ENCODE peak calls at places on chromosomes 13 and 19, in six cellular contexts. C, J, V, U, B and X are unnamed samples.

GRCh38 chr19:920051-920857 is 3.1 kb downstream of the KISS1R start:
- DNase-seq in J (peak), V (no peak), C (no peak), U (no peak), B (no peak), X (peak)

GRCh38 chr19:16737909-16738308 is 18.3 kb downstream of the NWD1 start:
- DNase-seq in C (no peak), U (no peak), J (no peak), V (no peak), B (no peak), X (no peak)

GRCh38 chr19:7083076-7083956 is 13.8 kb downstream of the ZNF557 start:
- DNase-seq in J (no peak), C (no peak), V (no peak), B (no peak), U (no peak), X (no peak)

GRCh38 chr13:46866150-46866549 is 30.7 kb downstream of the HTR2A start:
- DNase-seq in B (no peak), J (peak), C (no peak), V (peak), U (peak), X (no peak)

GRCh38 chr13:25171170-25171516 is 945 bp downstream of the AMER2 start:
- DNase-seq in B (no peak), U (no peak), C (no peak), V (no peak), J (no peak), X (no peak)

GRCh38 chr19:48171584-48172170 is 1.2 kb downstream of the ZSWIM9 start:
- DNase-seq in B (no peak), V (no peak), J (no peak), C (no peak), U (no peak), X (no peak)

GRCh38 chr13:45751882-45752281 is 49.8 kb downstream of the CBY2 start:
- DNase-seq in B (no peak), U (no peak), V (no peak), J (no peak), C (no peak), X (no peak)

GRCh38 chr13:49669735-49670309 is 21.5 kb downstream of the EBPL start:
- DNase-seq in V (no peak), B (no peak), U (peak), C (no peak), J (peak), X (peak)

GRCh38 chr13:42305503-42305902 is 33.6 kb downstream of the AKAP11 start:
- DNase-seq in B (no peak), V (no peak), U (no peak), C (no peak), J (no peak), X (no peak)

GRCh38 chr19:30070198-30070969 is 128.3 kb downstream of the URI1 start:
- DNase-seq in U (no peak), V (no peak), J (no peak), B (peak), C (no peak), X (no peak)

GRCh38 chr19:48991823-48992570 is 1.1 kb downstream of the GYS1 start:
- DNase-seq in V (peak), U (no peak), J (no peak), C (no peak), B (no peak), X (peak)

GRCh38 chr19:38425810-38426466 is at the start of gene RASGRP4:
- DNase-seq in C (no peak), B (no peak), U (no peak), J (peak), V (peak), X (peak)

GRCh38 chr13:99303863-99304521 is 3.2 kb downstream of the GPR183 start:
- DNase-seq in C (no peak), V (no peak), U (no peak), J (no peak), B (no peak), X (no peak)

GRCh38 chr19:48918801-48919247 is 14.7 kb upstream of the DHDH start:
- DNase-seq in V (no peak), C (no peak), J (peak), U (peak), B (no peak), X (no peak)

GRCh38 chr13:41428155-41428554 is 29.2 kb upstream of the RGCC start:
- DNase-seq in J (peak), C (peak), V (peak), U (no peak), B (no peak), X (no peak)

GRCh38 chr13:71169125-71169524 is 697.9 kb downstream of the DACH1 start:
- DNase-seq in V (no peak), U (no peak), B (no peak), J (no peak), C (no peak), X (no peak)

GRCh38 chr13:108121406-108121805 is 93.9 kb downstream of the LIG4 start:
- DNase-seq in V (no peak), B (no peak), U (no peak), J (no peak), C (no peak), X (no peak)

GRCh38 chr13:36918246-36919060 is 1.6 kb downstream of the SMAD9 start:
- DNase-seq in J (no peak), V (no peak), B (no peak), C (no peak), U (no peak), X (no peak)

GRCh38 chr19:57903298-57904174 is 12.9 kb downstream of the ZNF417 start:
- DNase-seq in J (no peak), C (no peak), U (no peak), V (no peak), B (no peak), X (no peak)

GRCh38 chr13:61286148-61286745 is 129.4 kb downstream of the PCDH20 start:
- DNase-seq in U (no peak), V (no peak), B (no peak), C (no peak), J (peak), X (no peak)

GRCh38 chr13:38363219-38363618 is 13.6 kb downstream of the UFM1 start:
- DNase-seq in B (no peak), J (no peak), V (no peak), C (no peak), U (no peak), X (no peak)

GRCh38 chr13:51870616-51871015 is 8.8 kb downstream of the CCDC70 start:
- DNase-seq in U (no peak), J (no peak), V (no peak), B (no peak), C (no peak), X (no peak)

GRCh38 chr19:42538841-42539709 is 10.8 kb upstream of the CEACAM1 start:
- DNase-seq in U (no peak), C (no peak), V (no peak), J (no peak), B (peak), X (no peak)

GRCh38 chr13:112062619-112063308 is 4.2 kb upstream of the SOX1 start:
- DNase-seq in V (no peak), B (no peak), U (peak), C (no peak), J (peak), X (peak)

GRCh38 chr19:40424637-40425449 is 949 bp downstream of the SERTAD1 start:
- DNase-seq in B (no peak), V (no peak), C (no peak), U (no peak), J (no peak), X (no peak)

GRCh38 chr13:41244555-41244954 is 18.8 kb downstream of the MTRF1 start:
- DNase-seq in C (no peak), V (no peak), J (no peak), B (no peak), U (no peak), X (no peak)

GRCh38 chr13:66886248-66886647 is 343.9 kb downstream of the PCDH9 start:
- DNase-seq in U (no peak), V (no peak), B (no peak), J (no peak), C (no peak), X (no peak)

GRCh38 chr19:3683866-3684816 is 16.1 kb downstream of the PIP5K1C start:
- DNase-seq in U (no peak), B (no peak), J (no peak), V (peak), C (no peak), X (peak)

GRCh38 chr13:26017932-26018690 is 33.7 kb downstream of the SHISA2 start:
- DNase-seq in J (no peak), C (no peak), B (no peak), V (no peak), U (no peak), X (no peak)

GRCh38 chr13:113862191-113862765 is 1.6 kb downstream of the GAS6 start:
- DNase-seq in V (peak), U (no peak), J (no peak), B (peak), C (no peak), X (no peak)

GRCh38 chr19:39498262-39499081 is at the start of gene DLL3:
- DNase-seq in V (no peak), J (peak), B (no peak), U (peak), C (no peak), X (no peak)

GRCh38 chr19:38989066-38989605 is 13.6 kb upstream of the FBXO17 start:
- DNase-seq in U (no peak), C (no peak), J (peak), V (no peak), B (no peak), X (no peak)

GRCh38 chr13:23986619-23987018 is 89.3 kb upstream of the C1QTNF9B start:
- DNase-seq in U (no peak), V (no peak), C (no peak), B (no peak), J (no peak), X (no peak)

GRCh38 chr19:5956728-5957127 is 21.2 kb downstream of the RANBP3 start:
- DNase-seq in J (no peak), B (no peak), V (no peak), C (no peak), U (no peak), X (no peak)

GRCh38 chr13:98252931-98253470 is 75.9 kb upstream of the RNF113B start:
- DNase-seq in C (no peak), B (no peak), U (no peak), V (no peak), J (no peak), X (no peak)

GRCh38 chr13:40789275-40790231 is at the start of gene SLC25A15:
- DNase-seq in V (peak), B (peak), J (peak), U (peak), C (peak), X (peak)

GRCh38 chr13:46168341-46168740 is 13.6 kb downstream of the LCP1 start:
- DNase-seq in U (no peak), J (no peak), C (no peak), V (peak), B (no peak), X (no peak)

GRCh38 chr13:110089815-110090214 is 217.1 kb downstream of the COL4A1 start:
- DNase-seq in J (no peak), V (no peak), C (no peak), B (no peak), U (no peak), X (no peak)
- TF ChIP-seq CTCF in J (peak), V (no peak), C (no peak), B (no peak), U (peak), X (no peak)

GRCh38 chr13:27481766-27482165 is 31.4 kb upstream of the MTIF3 start:
- DNase-seq in B (no peak), J (peak), C (no peak), U (peak), V (peak), X (no peak)
- TF ChIP-seq CTCF in B (no peak), J (peak), C (peak), U (peak), V (peak), X (peak)

GRCh38 chr13:89925107-89925506 is 1422.4 kb upstream of the MIR17HG start:
- DNase-seq in J (peak), C (no peak), U (no peak), B (no peak), V (no peak), X (peak)
- TF ChIP-seq CTCF in J (no peak), C (no peak), U (peak), B (no peak), V (peak), X (peak)

GRCh38 chr19:52099497-52100138 is 4.1 kb upstream of the ZNF841 start:
- DNase-seq in U (no peak), V (no peak), J (no peak), B (no peak), C (no peak), X (no peak)

GRCh38 chr19:52094526-52094925 is 1.0 kb downstream of the ZNF841 start:
- DNase-seq in J (no peak), C (no peak), U (peak), V (no peak), B (no peak), X (no peak)

DNA sequence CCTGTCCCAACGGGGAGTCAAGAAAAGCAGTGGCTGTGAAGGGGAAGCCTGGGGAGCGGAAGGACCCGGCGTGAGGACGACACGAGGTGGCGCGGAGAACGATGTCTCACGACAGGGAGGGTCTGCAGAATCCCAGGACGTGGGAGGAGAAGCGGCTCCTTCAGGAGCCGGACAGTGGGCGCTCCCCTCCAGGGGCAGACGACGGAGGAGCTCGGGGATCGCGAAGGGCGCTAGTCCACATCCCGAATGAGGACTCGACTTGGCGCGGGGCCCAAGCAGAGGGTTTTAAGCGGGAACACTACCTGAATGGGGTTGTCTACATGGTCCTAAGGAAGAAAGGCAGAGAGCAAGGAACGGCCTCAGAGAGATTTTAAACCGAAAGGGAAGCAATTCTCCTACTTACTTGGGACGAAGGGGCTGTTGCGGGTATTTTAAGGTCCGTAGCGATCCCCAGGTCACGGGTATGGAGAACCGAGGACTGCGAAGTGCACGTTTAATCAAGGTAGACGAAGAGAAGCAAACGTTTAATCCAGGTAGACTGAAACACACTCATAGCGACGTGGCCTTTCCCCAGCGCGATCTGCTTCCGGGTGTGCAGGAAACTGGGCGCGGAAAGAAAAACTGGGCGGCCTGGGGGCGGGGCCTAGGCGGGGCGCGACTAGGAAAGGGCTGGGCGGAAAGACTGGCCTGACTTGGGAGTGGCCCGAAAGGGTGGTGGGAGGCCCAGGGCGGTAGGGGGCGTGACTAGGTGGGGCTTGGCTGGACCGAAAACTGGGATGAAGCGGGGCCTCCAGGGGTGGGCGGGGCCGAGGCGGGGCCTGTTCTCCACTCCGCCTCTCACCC is at the start of gene ZNF841:
- DNase-seq in V (peak), C (peak), J (peak), B (peak), U (peak), X (peak)
- TF ChIP-seq CTCF in V (no peak), C (no peak), J (no peak), B (no peak), U (no peak), X (no peak)

GRCh38 chr13:72652681-72653080 is 74.7 kb downstream of the MZT1 start:
- DNase-seq in B (no peak), C (no peak), V (no peak), J (no peak), U (no peak), X (no peak)

GRCh38 chr13:72645521-72645920 is 81.9 kb downstream of the MZT1 start:
- DNase-seq in C (no peak), U (no peak), B (no peak), V (no peak), J (no peak), X (no peak)

GRCh38 chr13:72656357-72656756 is 71.1 kb downstream of the MZT1 start:
- DNase-seq in C (no peak), J (no peak), B (no peak), U (no peak), V (no peak), X (no peak)

GRCh38 chr13:72648513-72649065 is 78.8 kb downstream of the MZT1 start:
- DNase-seq in J (no peak), V (no peak), B (no peak), U (no peak), C (no peak), X (no peak)

GRCh38 chr13:72651196-72651595 is 76.2 kb downstream of the MZT1 start:
- DNase-seq in V (no peak), J (no peak), C (no peak), B (no peak), U (no peak), X (no peak)
- TF ChIP-seq CTCF in V (no peak), J (no peak), C (no peak), B (no peak), U (peak), X (peak)

DNA sequence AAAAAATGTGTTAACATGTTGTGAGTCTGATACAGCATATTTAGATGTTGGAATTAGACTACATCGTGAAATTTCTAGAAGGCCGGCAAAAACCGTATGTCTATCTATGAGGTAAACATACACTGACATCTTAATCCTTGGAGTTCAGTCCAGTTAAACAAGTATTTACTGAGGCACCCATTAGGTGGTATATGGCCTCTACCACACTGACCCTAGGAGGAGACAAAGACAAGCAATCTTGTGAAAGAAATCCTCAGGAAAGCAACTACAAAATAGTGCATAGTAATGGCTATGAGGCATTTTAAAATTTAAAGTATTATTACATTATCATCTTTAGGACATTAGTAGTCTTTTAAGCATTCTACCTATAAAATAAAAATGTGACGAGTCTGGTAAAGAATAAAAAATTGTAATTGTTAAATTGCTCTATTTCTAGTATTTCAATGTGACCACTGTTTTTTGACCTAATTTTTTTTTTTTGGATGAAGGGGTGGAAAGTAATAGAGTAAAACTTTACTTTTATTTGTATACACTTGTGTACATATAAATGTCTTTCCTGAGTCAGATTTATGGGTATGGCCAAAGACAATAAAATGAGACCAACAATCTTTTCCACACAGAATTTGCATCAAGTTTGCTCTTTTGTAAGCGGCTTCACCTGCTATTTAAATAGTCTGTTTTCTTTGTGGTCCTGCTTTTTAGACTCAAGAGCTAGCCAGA is 50.5 kb downstream of the KATNAL1 start:
- DNase-seq in V (no peak), U (no peak), B (no peak), J (no peak), C (no peak), X (no peak)
- TF ChIP-seq CTCF in V (no peak), U (no peak), B (no peak), J (no peak), C (no peak), X (no peak)

DNA sequence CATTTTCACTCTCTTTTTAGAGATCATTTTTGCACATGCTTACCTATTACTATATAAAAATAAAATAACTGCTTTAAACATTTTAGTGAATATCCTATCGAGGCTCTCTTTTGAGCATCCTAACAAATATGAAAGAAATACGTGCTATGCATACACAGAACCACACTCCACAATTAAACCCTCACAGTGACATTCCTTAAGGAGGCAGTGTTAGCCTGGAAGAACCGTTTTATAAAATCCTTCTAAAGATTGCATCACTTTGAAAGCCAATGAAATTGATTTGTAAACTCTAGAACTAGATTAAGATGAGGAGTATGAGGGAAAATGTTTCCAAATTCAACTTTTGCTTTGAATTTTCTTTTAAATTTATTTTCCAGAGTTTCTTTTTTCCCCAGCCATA is 11.1 kb upstream of the ENOX1 start:
- DNase-seq in U (no peak), B (no peak), V (no peak), C (no peak), J (no peak), X (no peak)
- TF ChIP-seq CTCF in U (no peak), B (no peak), V (no peak), C (no peak), J (no peak), X (no peak)

GRCh38 chr13:29539866-29540265 is 55.6 kb downstream of the SLC7A1 start:
- DNase-seq in B (no peak), J (no peak), C (no peak), V (no peak), U (no peak), X (no peak)

GRCh38 chr13:29541400-29541799 is 54.1 kb downstream of the SLC7A1 start:
- DNase-seq in C (no peak), U (no peak), V (no peak), B (no peak), J (no peak), X (no peak)

GRCh38 chr13:29540334-29540733 is 55.2 kb downstream of the SLC7A1 start:
- DNase-seq in U (no peak), V (no peak), C (no peak), J (no peak), B (no peak), X (no peak)

GRCh38 chr13:29538625-29538976 is 56.9 kb downstream of the SLC7A1 start:
- DNase-seq in U (no peak), C (no peak), J (no peak), V (no peak), B (no peak), X (no peak)

GRCh38 chr13:29540799-29541198 is 54.7 kb downstream of the SLC7A1 start:
- DNase-seq in V (no peak), J (no peak), C (no peak), U (no peak), B (no peak), X (no peak)
- TF ChIP-seq CTCF in V (no peak), J (no peak), C (no peak), U (no peak), B (no peak), X (no peak)